ENCODE peak calls at places on chromosomes 3 and 15, in five cellular contexts. O is body of pancreas, E is left ventricle myocardium inferior, F is heart left ventricle, R is fibroblast of lung. N is an unnamed sample. For H3K4me1, the result is how much of the 10 kb centered on the place peaks cover.

GRCh38 chr3:188469228-188469885 is 315.4 kb downstream of the LPP start:
- DNase-seq in R (peak), E (no peak), O (no peak), F (no peak), N (no peak)

GRCh38 chr3:29745237-29745870 is 464.5 kb downstream of the RBMS3 start:
- DNase-seq in E (no peak), R (no peak), O (no peak), F (no peak), N (no peak)

GRCh38 chr3:34268032-34268760 is 469.8 kb downstream of the PDCD6IP start:
- DNase-seq in E (no peak), R (no peak), O (no peak), F (no peak), N (no peak)

GRCh38 chr3:177804032-177804431 is 606.8 kb upstream of the TBL1XR1 start:
- DNase-seq in E (no peak), R (no peak), F (no peak), O (no peak), N (no peak)

GRCh38 chr15:31930967-31931366 is 99.3 kb upstream of the CHRNA7 start:
- DNase-seq in F (no peak), E (no peak), O (no peak), R (no peak), N (no peak)

GRCh38 chr3:58779934-58780333 is 113.4 kb upstream of the FAM3D start:
- DNase-seq in O (no peak), F (no peak), E (no peak), R (no peak), N (no peak)

GRCh38 chr3:14522768-14523167 is 17.4 kb downstream of the GRIP2 start:
- DNase-seq in F (no peak), O (no peak), R (no peak), E (no peak), N (no peak)

GRCh38 chr3:108343479-108343870 is 47.1 kb downstream of the HHLA2 start:
- DNase-seq in R (no peak), F (no peak), O (no peak), E (no peak), N (no peak)

GRCh38 chr3:87691109-87691508 is 367.7 kb downstream of the CGGBP1 start:
- DNase-seq in E (no peak), F (no peak), O (no peak), R (no peak), N (no peak)

GRCh38 chr3:115486880-115487279 is 136.4 kb upstream of the GAP43 start:
- DNase-seq in F (no peak), O (no peak), E (no peak), R (no peak), N (no peak)

GRCh38 chr3:60053518-60054265 is 1003.9 kb upstream of the CFAP20DC start:
- DNase-seq in O (no peak), E (no peak), R (peak), F (no peak), N (no peak)

GRCh38 chr15:98523912-98524255 is 124.5 kb upstream of the IGF1R start:
- DNase-seq in E (no peak), R (no peak), O (no peak), F (no peak), N (no peak)

GRCh38 chr3:23389686-23390085 is 186.6 kb downstream of the UBE2E2 start:
- DNase-seq in O (no peak), F (no peak), R (no peak), E (no peak), N (no peak)

GRCh38 chr3:49720383-49721164 is 1.1 kb upstream of the AMIGO3 start:
- DNase-seq in O (no peak), R (no peak), F (no peak), E (no peak), N (no peak)

GRCh38 chr3:54235998-54236397 is 113.6 kb downstream of the CACNA2D3 start:
- DNase-seq in R (no peak), F (no peak), E (no peak), O (no peak), N (no peak)

GRCh38 chr15:70341566-70341965 is 243.8 kb upstream of the TLE3 start:
- DNase-seq in E (no peak), O (no peak), R (no peak), F (no peak), N (no peak)

GRCh38 chr3:56787258-56787777 is 14.4 kb downstream of the ARHGEF3 start:
- DNase-seq in O (no peak), F (no peak), R (no peak), E (no peak), N (no peak)

GRCh38 chr3:150775001-150775599 is 12.1 kb upstream of the SIAH2 start:
- DNase-seq in F (no peak), R (peak), E (no peak), O (no peak), N (no peak)

GRCh38 chr3:69368129-69368741 is 17.7 kb downstream of the FRMD4B start:
- DNase-seq in R (no peak), E (no peak), O (no peak), F (no peak), N (no peak)

GRCh38 chr3:29581311-29581710 is 300.4 kb downstream of the RBMS3 start:
- DNase-seq in O (no peak), R (no peak), E (no peak), F (no peak), N (no peak)

GRCh38 chr3:176861137-176861536 is 336.1 kb downstream of the TBL1XR1 start:
- DNase-seq in R (no peak), O (no peak), E (no peak), F (no peak), N (no peak)

GRCh38 chr3:171306631-171307030 is 153.6 kb downstream of the TNIK start:
- DNase-seq in R (peak), O (peak), E (peak), F (peak), N (no peak)

GRCh38 chr15:40054056-40054745 is 15.2 kb upstream of the SRP14 start:
- DNase-seq in O (no peak), E (no peak), R (no peak), F (no peak), N (no peak)

GRCh38 chr15:51267047-51267713 is 71.2 kb downstream of the CYP19A1 start:
- DNase-seq in F (no peak), R (no peak), E (no peak), O (peak), N (peak)

DNA sequence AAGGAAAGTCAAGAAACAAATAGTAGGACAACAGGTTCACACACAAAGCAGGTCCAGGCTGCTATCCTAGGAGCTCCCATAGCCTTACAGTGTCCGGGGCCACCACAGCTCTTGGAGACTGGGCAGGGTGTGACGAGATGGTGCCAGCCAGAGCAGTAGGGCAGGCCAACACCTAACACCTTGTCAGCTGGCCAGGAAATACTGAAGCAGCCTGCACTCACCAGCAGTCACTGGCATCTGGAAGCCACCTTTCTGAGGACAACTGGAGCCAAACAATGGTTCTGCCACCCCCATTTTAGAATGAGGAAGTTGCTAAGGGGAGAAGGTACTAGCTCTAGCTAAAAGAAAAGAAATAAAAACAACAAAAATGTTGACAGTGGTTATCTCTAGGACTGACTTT is 47.2 kb downstream of the CCDC12 start:
- DNase-seq in E (peak), R (no peak), F (peak), O (peak), N (no peak)
- H3K4me1 ChIP-seq in E (half or more), R (under half), F (half or more), O (half or more), N (under half)

GRCh38 chr3:43255675-43256074 is 30.7 kb upstream of the SNRK start:
- DNase-seq in R (no peak), E (no peak), F (no peak), O (no peak), N (no peak)

GRCh38 chr3:43259626-43260025 is 26.7 kb upstream of the SNRK start:
- DNase-seq in R (no peak), O (no peak), E (no peak), F (no peak), N (no peak)

GRCh38 chr3:43257850-43258249 is 28.5 kb upstream of the SNRK start:
- DNase-seq in E (no peak), R (no peak), F (no peak), O (peak), N (no peak)

GRCh38 chr3:43254125-43254524 is 32.2 kb upstream of the SNRK start:
- DNase-seq in O (no peak), R (no peak), F (no peak), E (no peak), N (no peak)

DNA sequence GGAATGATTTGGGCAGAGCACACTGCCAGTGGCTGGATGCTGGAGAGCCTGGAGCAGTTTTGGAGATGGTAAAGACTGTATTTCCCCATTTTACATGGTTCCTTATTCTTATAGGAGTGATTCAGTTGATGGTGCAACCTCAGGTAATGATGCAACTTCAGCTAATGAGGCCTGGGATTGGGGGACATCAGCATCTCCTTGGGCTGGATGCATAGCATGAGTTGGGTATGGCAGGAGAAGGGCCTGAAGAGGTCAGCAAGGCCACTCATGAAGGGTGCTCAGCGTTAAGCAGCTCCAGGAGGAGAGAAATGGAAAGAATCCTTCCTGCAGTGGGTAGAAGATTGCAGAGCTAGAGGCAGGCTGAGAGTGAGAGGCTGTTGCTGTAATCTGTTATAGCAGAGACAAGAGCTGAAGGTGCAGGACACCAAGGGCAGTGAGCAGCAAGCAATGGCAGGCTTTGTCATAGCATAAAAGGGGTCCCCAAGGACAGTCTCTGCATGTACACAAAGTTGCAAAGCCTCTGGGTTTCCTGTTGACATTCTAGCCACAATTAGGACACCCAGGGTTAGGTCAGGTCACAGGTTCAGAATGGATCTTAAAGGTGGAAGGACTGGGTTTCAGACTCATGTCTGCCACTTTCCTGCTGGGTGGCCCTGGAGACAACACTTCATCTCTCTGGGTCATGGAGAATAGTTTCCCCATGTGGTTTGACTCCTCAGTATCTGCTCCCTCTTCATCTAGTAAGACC is 29.5 kb upstream of the SNRK start:
- DNase-seq in F (no peak), O (no peak), R (peak), E (no peak), N (no peak)
- TF ChIP-seq CTCF in F (no peak), O (no peak), R (no peak), E (no peak), N (no peak)

DNA sequence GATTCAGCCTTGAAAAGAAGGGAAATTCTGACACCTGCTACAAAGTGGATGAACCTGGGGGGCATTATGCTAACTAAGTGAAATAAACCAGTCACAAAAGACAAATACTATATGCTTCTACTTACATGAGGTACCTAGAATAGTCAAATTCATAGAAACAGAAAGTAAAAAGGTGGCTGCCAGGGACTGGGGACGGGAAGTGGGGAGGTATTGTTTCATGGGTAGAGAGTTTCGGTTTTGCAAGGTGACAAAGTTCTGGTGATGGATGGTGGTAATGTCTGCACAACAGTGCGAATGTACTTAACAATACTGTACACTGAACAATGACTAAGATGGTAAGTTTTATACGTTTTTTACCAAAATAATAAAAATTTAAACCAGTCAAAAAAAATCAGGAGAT is 4.8 kb downstream of the IDH2 start:
- DNase-seq in F (no peak), E (no peak), R (no peak), O (no peak), N (no peak)
- H3K4me1 ChIP-seq in F (half or more), E (half or more), R (under half), O (half or more), N (under half)

DNA sequence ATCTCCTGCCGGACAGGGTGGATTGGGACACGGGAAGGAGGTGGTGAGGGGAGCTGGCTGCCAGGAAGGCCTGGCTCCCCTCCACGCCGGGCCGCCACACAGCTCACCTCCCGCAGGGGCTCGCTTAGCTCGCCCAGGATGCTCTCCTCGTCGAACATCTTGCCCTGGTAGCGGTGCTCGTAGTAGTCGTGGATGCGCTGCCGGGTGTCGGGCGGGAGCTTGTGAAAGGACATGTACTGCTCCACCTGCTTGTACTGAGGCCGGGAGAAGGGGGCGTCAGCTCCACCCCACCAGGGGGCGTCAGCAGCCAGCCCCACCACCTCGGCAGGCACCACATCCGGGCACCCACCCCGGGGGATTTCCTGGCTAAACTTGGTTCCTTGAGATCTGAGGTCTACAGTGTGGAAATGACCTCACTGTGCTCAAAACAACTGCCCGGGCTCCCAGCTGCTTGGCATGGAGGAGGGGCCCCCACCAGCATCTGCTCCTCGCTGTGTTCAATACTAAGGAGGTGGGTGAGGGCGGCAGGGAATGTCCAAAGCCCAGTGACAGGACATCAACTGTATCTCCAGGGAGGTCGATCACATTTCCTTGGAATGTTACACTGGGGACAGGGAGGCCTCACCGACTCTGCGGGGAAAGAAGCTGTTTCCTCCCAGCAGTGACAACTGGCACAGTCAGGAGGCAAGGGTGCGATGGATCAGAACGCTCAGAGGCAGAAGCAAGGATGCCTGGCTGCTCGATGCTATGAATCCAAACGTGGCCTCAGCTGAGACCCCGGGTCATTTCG is 43.4 kb downstream of the HCN4 start:
- DNase-seq in O (no peak), E (no peak), F (peak), R (no peak), N (no peak)
- TF ChIP-seq CTCF in O (no peak), E (peak), F (peak), R (no peak), N (no peak)

N was measured in BE2C.